ENCODE peak calls at places on chromosomes 5 and 9, in nine cellular contexts. One of them, this sample, is unnamed.

GRCh38 chr9:112072721-112073553 is 102.2 kb downstream of the SUSD1 start:
- DNase-seq in stimulated activated CD8-positive, alpha-beta memory T cell treated with anti-CD3 and anti-CD28 coated beads, Interleukin-2, amount 100 ng/mL, for 48 hours: no peak
- DNase-seq in kidney tubule cell: peak; percentile 36
- DNase-seq in progenitor cell of endocrine pancreas: no peak
- DNase-seq in stimulated activated CD4-positive, alpha-beta T cell treated with anti-CD3 and anti-CD28 coated beads, Interleukin-15, amount 100 ng/mL, for 1 hour: no peak
- DNase-seq in BE2C: no peak
- DNase-seq in CD8-positive, alpha-beta T cell: no peak
- DNase-seq in nephron progenitor cell: no peak
- DNase-seq in COR-L47: no peak
- DNase-seq in this sample: peak; percentile 40

GRCh38 chr9:91334053-91334452 is 27.7 kb downstream of the AUH start:
- DNase-seq in stimulated activated CD8-positive, alpha-beta memory T cell treated with anti-CD3 and anti-CD28 coated beads, Interleukin-2, amount 100 ng/mL, for 48 hours: no peak
- DNase-seq in kidney tubule cell: peak; percentile 36
- DNase-seq in progenitor cell of endocrine pancreas: no peak
- DNase-seq in stimulated activated CD4-positive, alpha-beta T cell treated with anti-CD3 and anti-CD28 coated beads, Interleukin-15, amount 100 ng/mL, for 1 hour: no peak
- DNase-seq in BE2C: no peak
- DNase-seq in CD8-positive, alpha-beta T cell: no peak
- DNase-seq in nephron progenitor cell: no peak
- DNase-seq in COR-L47: no peak
- DNase-seq in this sample: no peak

GRCh38 chr9:20664501-20664900 is 19.6 kb upstream of the FOCAD start:
- DNase-seq in stimulated activated CD8-positive, alpha-beta memory T cell treated with anti-CD3 and anti-CD28 coated beads, Interleukin-2, amount 100 ng/mL, for 48 hours: no peak
- DNase-seq in kidney tubule cell: no peak
- DNase-seq in progenitor cell of endocrine pancreas: no peak
- DNase-seq in stimulated activated CD4-positive, alpha-beta T cell treated with anti-CD3 and anti-CD28 coated beads, Interleukin-15, amount 100 ng/mL, for 1 hour: no peak
- DNase-seq in BE2C: no peak
- DNase-seq in CD8-positive, alpha-beta T cell: no peak
- DNase-seq in nephron progenitor cell: no peak
- DNase-seq in COR-L47: no peak
- DNase-seq in this sample: no peak

GRCh38 chr9:81416476-81417298 is 272.7 kb downstream of the TLE1 start:
- DNase-seq in stimulated activated CD8-positive, alpha-beta memory T cell treated with anti-CD3 and anti-CD28 coated beads, Interleukin-2, amount 100 ng/mL, for 48 hours: no peak
- DNase-seq in kidney tubule cell: peak; percentile 57
- DNase-seq in progenitor cell of endocrine pancreas: no peak
- DNase-seq in stimulated activated CD4-positive, alpha-beta T cell treated with anti-CD3 and anti-CD28 coated beads, Interleukin-15, amount 100 ng/mL, for 1 hour: no peak
- DNase-seq in BE2C: no peak
- DNase-seq in CD8-positive, alpha-beta T cell: no peak
- DNase-seq in nephron progenitor cell: no peak
- DNase-seq in COR-L47: no peak
- DNase-seq in this sample: no peak

GRCh38 chr9:101448680-101449070 is 13.1 kb upstream of the ALDOB start:
- DNase-seq in stimulated activated CD8-positive, alpha-beta memory T cell treated with anti-CD3 and anti-CD28 coated beads, Interleukin-2, amount 100 ng/mL, for 48 hours: no peak
- DNase-seq in kidney tubule cell: no peak
- DNase-seq in progenitor cell of endocrine pancreas: no peak
- DNase-seq in stimulated activated CD4-positive, alpha-beta T cell treated with anti-CD3 and anti-CD28 coated beads, Interleukin-15, amount 100 ng/mL, for 1 hour: no peak
- DNase-seq in BE2C: no peak
- DNase-seq in CD8-positive, alpha-beta T cell: no peak
- DNase-seq in nephron progenitor cell: no peak
- DNase-seq in COR-L47: no peak
- DNase-seq in this sample: no peak

GRCh38 chr5:18314192-18314778 is 680.0 kb downstream of the TAF11L14 start:
- DNase-seq in stimulated activated CD8-positive, alpha-beta memory T cell treated with anti-CD3 and anti-CD28 coated beads, Interleukin-2, amount 100 ng/mL, for 48 hours: no peak
- DNase-seq in kidney tubule cell: peak; percentile 31
- DNase-seq in progenitor cell of endocrine pancreas: no peak
- DNase-seq in stimulated activated CD4-positive, alpha-beta T cell treated with anti-CD3 and anti-CD28 coated beads, Interleukin-15, amount 100 ng/mL, for 1 hour: no peak
- DNase-seq in BE2C: no peak
- DNase-seq in CD8-positive, alpha-beta T cell: no peak
- DNase-seq in nephron progenitor cell: peak; percentile 16
- DNase-seq in COR-L47: peak; percentile 16
- DNase-seq in this sample: peak; percentile 21

GRCh38 chr5:126052791-126053190 is 370.4 kb upstream of the GRAMD2B start:
- DNase-seq in stimulated activated CD8-positive, alpha-beta memory T cell treated with anti-CD3 and anti-CD28 coated beads, Interleukin-2, amount 100 ng/mL, for 48 hours: no peak
- DNase-seq in kidney tubule cell: no peak
- DNase-seq in progenitor cell of endocrine pancreas: no peak
- DNase-seq in stimulated activated CD4-positive, alpha-beta T cell treated with anti-CD3 and anti-CD28 coated beads, Interleukin-15, amount 100 ng/mL, for 1 hour: no peak
- DNase-seq in BE2C: no peak
- DNase-seq in CD8-positive, alpha-beta T cell: no peak
- DNase-seq in nephron progenitor cell: no peak
- DNase-seq in COR-L47: no peak
- DNase-seq in this sample: no peak

GRCh38 chr9:127347831-127348699 is 48.9 kb upstream of the SLC2A8 start:
- DNase-seq in stimulated activated CD8-positive, alpha-beta memory T cell treated with anti-CD3 and anti-CD28 coated beads, Interleukin-2, amount 100 ng/mL, for 48 hours: no peak
- DNase-seq in kidney tubule cell: peak; percentile 5
- DNase-seq in progenitor cell of endocrine pancreas: no peak
- DNase-seq in stimulated activated CD4-positive, alpha-beta T cell treated with anti-CD3 and anti-CD28 coated beads, Interleukin-15, amount 100 ng/mL, for 1 hour: no peak
- DNase-seq in BE2C: peak; percentile 43
- DNase-seq in CD8-positive, alpha-beta T cell: no peak
- DNase-seq in nephron progenitor cell: no peak
- DNase-seq in COR-L47: no peak
- DNase-seq in this sample: no peak

GRCh38 chr5:103119067-103119764 is 722 bp downstream of the GIN1 start:
- DNase-seq in stimulated activated CD8-positive, alpha-beta memory T cell treated with anti-CD3 and anti-CD28 coated beads, Interleukin-2, amount 100 ng/mL, for 48 hours: no peak
- DNase-seq in kidney tubule cell: peak; percentile 36
- DNase-seq in progenitor cell of endocrine pancreas: no peak
- DNase-seq in stimulated activated CD4-positive, alpha-beta T cell treated with anti-CD3 and anti-CD28 coated beads, Interleukin-15, amount 100 ng/mL, for 1 hour: no peak
- DNase-seq in BE2C: no peak
- DNase-seq in CD8-positive, alpha-beta T cell: no peak
- DNase-seq in nephron progenitor cell: no peak
- DNase-seq in COR-L47: no peak
- DNase-seq in this sample: no peak

GRCh38 chr5:108720416-108720815 is 27.3 kb upstream of the FER start:
- DNase-seq in stimulated activated CD8-positive, alpha-beta memory T cell treated with anti-CD3 and anti-CD28 coated beads, Interleukin-2, amount 100 ng/mL, for 48 hours: no peak
- DNase-seq in kidney tubule cell: peak; percentile 44
- DNase-seq in progenitor cell of endocrine pancreas: no peak
- DNase-seq in stimulated activated CD4-positive, alpha-beta T cell treated with anti-CD3 and anti-CD28 coated beads, Interleukin-15, amount 100 ng/mL, for 1 hour: no peak
- DNase-seq in BE2C: no peak
- DNase-seq in CD8-positive, alpha-beta T cell: no peak
- DNase-seq in nephron progenitor cell: no peak
- DNase-seq in COR-L47: no peak
- DNase-seq in this sample: no peak

GRCh38 chr5:83711982-83712601 is 8.6 kb downstream of the HAPLN1 start:
- DNase-seq in stimulated activated CD8-positive, alpha-beta memory T cell treated with anti-CD3 and anti-CD28 coated beads, Interleukin-2, amount 100 ng/mL, for 48 hours: no peak
- DNase-seq in kidney tubule cell: peak; percentile 58
- DNase-seq in progenitor cell of endocrine pancreas: peak; percentile 22
- DNase-seq in stimulated activated CD4-positive, alpha-beta T cell treated with anti-CD3 and anti-CD28 coated beads, Interleukin-15, amount 100 ng/mL, for 1 hour: no peak
- DNase-seq in BE2C: peak; percentile 53
- DNase-seq in CD8-positive, alpha-beta T cell: no peak
- DNase-seq in nephron progenitor cell: peak; percentile 62
- DNase-seq in COR-L47: peak; percentile 61
- DNase-seq in this sample: peak; percentile 36

GRCh38 chr9:137515338-137515724 is 34.9 kb downstream of the PNPLA7 start:
- DNase-seq in stimulated activated CD8-positive, alpha-beta memory T cell treated with anti-CD3 and anti-CD28 coated beads, Interleukin-2, amount 100 ng/mL, for 48 hours: no peak
- DNase-seq in kidney tubule cell: no peak
- DNase-seq in progenitor cell of endocrine pancreas: no peak
- DNase-seq in stimulated activated CD4-positive, alpha-beta T cell treated with anti-CD3 and anti-CD28 coated beads, Interleukin-15, amount 100 ng/mL, for 1 hour: no peak
- DNase-seq in BE2C: no peak
- DNase-seq in CD8-positive, alpha-beta T cell: no peak
- DNase-seq in nephron progenitor cell: no peak
- DNase-seq in COR-L47: no peak
- DNase-seq in this sample: no peak

This sample was measured in kidney glomerular epithelial cell.